ENCODE peak calls at places on chromosomes 16 and 17, in ten cellular contexts. J is HTR-8/SVneo; Q is cardiac muscle cell; Z is cortex of kidney; F is NCI-H1092 treated with DMSO at 0.1 percent for 48 hours; X is activated CD4-positive, alpha-beta T cell treated with anti-CD3 and anti-CD28 coated beads, Interleukin-2, amount 10 ng/mL, durations not matched to agents 7 days and 5 days; Y is effector memory CD4-positive, alpha-beta T cell; A is AG08396; S is foreskin melanocyte; D is left ventricle myocardium inferior. B is an unnamed sample.

GRCh38 chr17:65558683-65559311 is 2.7 kb downstream of the AXIN2 start:
- DNase-seq in J (no peak), Q (no peak), Z (no peak), F (peak), X (peak), Y (no peak), A (no peak), S (no peak), D (no peak), B (no peak)

GRCh38 chr17:80002242-80002641 is 33.4 kb downstream of the TBC1D16 start:
- DNase-seq in J (no peak), Q (no peak), Z (no peak), F (no peak), X (no peak), Y (no peak), A (no peak), S (no peak), D (no peak), B (no peak)

GRCh38 chr17:39777534-39778365 is 40.0 kb downstream of the GRB7 start:
- DNase-seq in J (no peak), Q (no peak), Z (no peak), F (no peak), X (no peak), Y (no peak), A (no peak), S (no peak), D (no peak), B (no peak)

GRCh38 chr17:61470530-61471136 is 18.4 kb downstream of the TBX4 start:
- DNase-seq in J (no peak), Q (no peak), Z (no peak), F (no peak), X (no peak), Y (no peak), A (no peak), S (no peak), D (no peak), B (no peak)

GRCh38 chr17:7717756-7718350 is 309 bp downstream of the DNAH2 start:
- DNase-seq in J (no peak), Q (peak), Z (no peak), F (peak), X (peak), Y (no peak), A (no peak), S (no peak), D (no peak), B (no peak)

GRCh38 chr16:70701596-70701995 is 15.7 kb upstream of the MTSS2 start:
- DNase-seq in J (no peak), Q (no peak), Z (no peak), F (no peak), X (no peak), Y (no peak), A (no peak), S (no peak), D (no peak), B (no peak)

GRCh38 chr16:24635900-24636610 is 93.4 kb upstream of the TNRC6A start:
- DNase-seq in J (peak), Q (peak), Z (no peak), F (peak), X (no peak), Y (no peak), A (peak), S (peak), D (peak), B (no peak)

GRCh38 chr16:1690810-1691209 is 12.7 kb downstream of the JPT2 start:
- DNase-seq in J (no peak), Q (no peak), Z (no peak), F (no peak), X (no peak), Y (no peak), A (no peak), S (no peak), D (no peak), B (no peak)

GRCh38 chr16:55253987-55254386 is 70.0 kb upstream of the IRX6 start:
- DNase-seq in J (no peak), Q (no peak), Z (no peak), F (no peak), X (no peak), Y (no peak), A (no peak), S (no peak), D (no peak), B (no peak)

GRCh38 chr16:794091-794842 is 5.8 kb downstream of the CHTF18 start:
- DNase-seq in J (no peak), Q (no peak), Z (no peak), F (no peak), X (no peak), Y (no peak), A (no peak), S (no peak), D (no peak), B (no peak)

GRCh38 chr16:21698169-21699032 is 34.6 kb downstream of the OTOA start:
- DNase-seq in J (no peak), Q (no peak), Z (no peak), F (no peak), X (no peak), Y (no peak), A (no peak), S (no peak), D (no peak), B (no peak)

GRCh38 chr16:12120331-12120981 is 143.9 kb downstream of the SNX29 start:
- DNase-seq in J (no peak), Q (peak), Z (no peak), F (peak), X (no peak), Y (no peak), A (peak), S (no peak), D (peak), B (no peak)

GRCh38 chr16:68978303-68978954 is 127.0 kb upstream of the HAS3 start:
- DNase-seq in J (no peak), Q (no peak), Z (no peak), F (no peak), X (no peak), Y (no peak), A (no peak), S (no peak), D (no peak), B (no peak)

GRCh38 chr17:81200695-81201580 is 21.8 kb downstream of the CEP131 start:
- DNase-seq in J (peak), Q (peak), Z (no peak), F (peak), X (peak), Y (no peak), A (peak), S (peak), D (no peak), B (peak)

GRCh38 chr16:59881366-59881765 is 1147.2 kb upstream of the GOT2 start:
- DNase-seq in J (no peak), Q (no peak), Z (no peak), F (no peak), X (no peak), Y (no peak), A (no peak), S (no peak), D (no peak), B (no peak)

GRCh38 chr16:86059253-86060171 is 160.6 kb downstream of the IRF8 start:
- DNase-seq in J (no peak), Q (peak), Z (no peak), F (no peak), X (no peak), Y (no peak), A (no peak), S (no peak), D (peak), B (no peak)

GRCh38 chr16:24539850-24540484 is 601 bp downstream of the RBBP6 start:
- DNase-seq in J (no peak), Q (peak), Z (no peak), F (peak), X (peak), Y (no peak), A (peak), S (no peak), D (peak), B (no peak)

GRCh38 chr16:56713794-56714193 is 16.1 kb upstream of the NUP93 start:
- DNase-seq in J (no peak), Q (no peak), Z (no peak), F (no peak), X (no peak), Y (no peak), A (no peak), S (no peak), D (no peak), B (no peak)

GRCh38 chr17:6166492-6167179 is 96.5 kb downstream of the WSCD1 start:
- DNase-seq in J (no peak), Q (no peak), Z (no peak), F (no peak), X (no peak), Y (no peak), A (no peak), S (no peak), D (no peak), B (no peak)

GRCh38 chr16:84489141-84489540 is 15.3 kb downstream of the MEAK7 start:
- DNase-seq in J (no peak), Q (no peak), Z (no peak), F (no peak), X (no peak), Y (no peak), A (no peak), S (no peak), D (no peak), B (peak)

GRCh38 chr16:11101695-11102522 is 154.1 kb downstream of the SOCS1 start:
- DNase-seq in J (no peak), Q (peak), Z (no peak), F (no peak), X (no peak), Y (no peak), A (no peak), S (no peak), D (no peak), B (no peak)

B was measured in Jurkat, Clone E6-1.